ENCODE peak calls at places on chromosome 6, in four cellular contexts. O, X, Q and J are unnamed samples.
A peak's percentile ranks its signal among the peaks of the same experiment; 100 is the strongest.

GRCh38 chr6:116352515-116353471 is 18.0 kb upstream of the DSE start:
- DNase-seq in Q (no peak), O (no peak), X (no peak), J (no peak)

GRCh38 chr6:145214570-145214969 is 520.8 kb downstream of the EPM2A start:
- DNase-seq in Q (no peak), O (peak; percentile 47), X (no peak), J (peak; percentile 36)

GRCh38 chr6:57085441-57085840 is 4.5 kb upstream of the ZNF451 start:
- DNase-seq in O (no peak), Q (no peak), X (no peak), J (no peak)

GRCh38 chr6:41715779-41716515 is 19.5 kb downstream of the TFEB start:
- DNase-seq in X (no peak), Q (no peak), O (no peak), J (no peak)

GRCh38 chr6:161736341-161736740 is 462.5 kb upstream of the AGPAT4 start:
- DNase-seq in O (no peak), X (no peak), Q (no peak), J (no peak)

GRCh38 chr6:26195924-26196845 is 109.0 kb downstream of the HFE start:
- DNase-seq in Q (no peak), X (no peak), O (peak; percentile 39), J (no peak)

GRCh38 chr6:108848116-108848868 is at the start of gene ARMC2:
- DNase-seq in Q (peak; percentile 71), X (peak; percentile 98), O (peak; percentile 74), J (peak; percentile 78)

GRCh38 chr6:132511159-132511835 is 1.6 kb downstream of the STX7 start:
- DNase-seq in Q (no peak), O (peak; percentile 52), X (no peak), J (no peak)

GRCh38 chr6:46491201-46491788 is at the start of gene RCAN2:
- DNase-seq in O (peak; percentile 27), X (peak; percentile 85), Q (peak; percentile 48), J (peak; percentile 29)

GRCh38 chr6:79040083-79040482 is 38.0 kb downstream of the PHIP start:
- DNase-seq in X (no peak), Q (no peak), O (no peak), J (no peak)

GRCh38 chr6:9978480-9978879 is 436.4 kb downstream of the TFAP2A start:
- DNase-seq in O (no peak), X (no peak), Q (no peak), J (no peak)

GRCh38 chr6:118748311-118749062 is 97.1 kb upstream of the CEP85L start:
- DNase-seq in Q (peak; percentile 25), X (peak; percentile 56), O (no peak), J (no peak)

GRCh38 chr6:4637691-4638433 is 138.3 kb upstream of the CDYL start:
- DNase-seq in X (no peak), Q (no peak), O (no peak), J (peak; percentile 16)

GRCh38 chr6:149405823-149406765 is 6.0 kb downstream of the SUMO4 start:
- DNase-seq in O (no peak), X (no peak), Q (no peak), J (no peak)

GRCh38 chr6:149414822-149415221 is 14.8 kb downstream of the SUMO4 start:
- DNase-seq in O (no peak), Q (no peak), X (no peak), J (no peak)

GRCh38 chr6:149410557-149410956 is 10.5 kb downstream of the SUMO4 start:
- DNase-seq in O (no peak), Q (no peak), X (no peak), J (no peak)

GRCh38 chr6:149414009-149414408 is 13.9 kb downstream of the SUMO4 start:
- DNase-seq in Q (no peak), X (no peak), O (no peak), J (no peak)

GRCh38 chr6:149409617-149410016 is 9.6 kb downstream of the SUMO4 start:
- DNase-seq in O (no peak), Q (no peak), X (no peak), J (no peak)
- H3K36me3 ChIP-seq in O (peaks cover 4% of the 10 kb centered on the region), Q (peaks cover 36% of the 10 kb centered on the region), X (no peaks in the 10 kb centered on the region), J (no peaks in the 10 kb centered on the region)

GRCh38 chr6:95169790-95170189 is 407.5 kb upstream of the MANEA start:
- DNase-seq in Q (no peak), O (no peak), X (no peak), J (no peak)
- TF ChIP-seq YY1 in Q (no peak), O (no peak), X (no peak), J (no peak)

GRCh38 chr6:134172020-134172766 is 119.8 kb upstream of the SLC2A12 start:
- DNase-seq in Q (no peak), O (no peak), X (no peak), J (no peak)

GRCh38 chr6:134173936-134174789 is 121.7 kb upstream of the SLC2A12 start:
- DNase-seq in Q (no peak), O (peak; percentile 79), X (peak; percentile 95), J (peak; percentile 76)

GRCh38 chr6:134174790-134175531 is 122.5 kb upstream of the SLC2A12 start:
- DNase-seq in O (peak; percentile 87), X (peak; percentile 96), Q (no peak), J (peak; percentile 73)

GRCh38 chr6:134171517-134171916 is 119.1 kb upstream of the SLC2A12 start:
- DNase-seq in Q (no peak), O (no peak), X (no peak), J (no peak)

DNA sequence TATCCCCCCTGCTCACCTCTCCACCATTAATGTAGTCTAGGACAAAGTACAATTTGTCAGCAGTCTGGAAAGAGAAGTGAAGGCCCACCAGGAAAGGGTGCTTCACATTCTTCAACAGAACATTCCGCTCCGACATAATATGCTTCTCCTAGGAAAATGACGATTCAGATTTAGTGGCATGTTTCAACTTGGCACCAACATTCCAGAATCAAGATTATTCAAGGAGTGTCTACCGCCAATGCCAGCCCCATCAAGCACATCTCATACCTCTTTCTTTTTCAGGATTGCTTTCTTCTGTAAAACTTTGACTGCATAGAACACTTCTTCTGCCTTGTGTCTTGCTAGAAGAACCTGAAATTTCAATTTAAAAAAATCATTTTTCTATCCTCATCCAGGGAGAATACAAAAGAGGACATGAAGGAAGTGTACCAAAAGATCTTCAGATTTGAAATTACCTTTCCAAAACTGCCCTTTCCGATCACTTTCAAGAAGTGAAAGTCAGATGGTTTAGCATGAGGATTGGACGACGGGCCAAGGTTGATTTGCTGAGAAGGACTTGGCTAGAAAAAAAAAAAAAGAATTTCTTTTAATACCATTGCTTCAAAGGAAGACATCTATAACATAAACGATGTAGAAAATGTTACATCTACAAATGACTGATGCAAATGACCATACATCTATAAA is 120.7 kb upstream of the SLC2A12 start:
- DNase-seq in Q (no peak), X (no peak), O (no peak), J (no peak)
- H3K36me3 ChIP-seq in Q (peaks cover 54% of the 10 kb centered on the region), X (peaks cover 11% of the 10 kb centered on the region), O (peaks cover 20% of the 10 kb centered on the region), J (no peaks in the 10 kb centered on the region)

GRCh38 chr6:13666194-13667105 is 45.2 kb downstream of the RANBP9 start:
- DNase-seq in O (no peak), Q (no peak), X (no peak), J (no peak)

GRCh38 chr6:13669476-13669875 is 42.2 kb downstream of the RANBP9 start:
- DNase-seq in X (no peak), O (no peak), Q (no peak), J (no peak)

GRCh38 chr6:13671742-13672141 is 39.9 kb downstream of the RANBP9 start:
- DNase-seq in X (no peak), Q (no peak), O (no peak), J (no peak)

GRCh38 chr6:13667655-13668054 is 44.0 kb downstream of the RANBP9 start:
- DNase-seq in Q (no peak), X (no peak), O (no peak), J (no peak)

GRCh38 chr6:13668291-13668928 is 43.2 kb downstream of the RANBP9 start:
- DNase-seq in Q (no peak), X (no peak), O (no peak), J (no peak)
- TF ChIP-seq YY1 in Q (no peak), X (no peak), O (no peak), J (no peak)